ENCODE peak calls at places on chromosomes 4 and X, in seven cellular contexts. C is upper lobe of right lung, V is NB4, J is NCI-H2081, W is IMR-90, X is HepG2, Q is memory B cell. N is an unnamed sample.

GRCh38 chr4:153448003-153448731 is 18.0 kb upstream of the TMEM131L start:
- DNase-seq in C (no peak), V (no peak), J (peak; percentile 35), W (peak; percentile 81), X (no peak), Q (no peak), N (no peak)

GRCh38 chrX:105331244-105331643 is 110.8 kb upstream of the TEX13A start:
- DNase-seq in C (no peak), V (no peak), J (no peak), W (peak; percentile 52), X (no peak), Q (no peak), N (no peak)

GRCh38 chr4:188975271-188975670 is 836.0 kb downstream of the TRIML1 start:
- DNase-seq in C (no peak), V (no peak), J (no peak), W (no peak), X (no peak), Q (no peak), N (no peak)

GRCh38 chrX:102958794-102959193 is 21.7 kb downstream of the RAB40AL start:
- DNase-seq in C (no peak), V (peak; percentile 88), J (no peak), W (no peak), X (no peak), Q (no peak), N (no peak)

GRCh38 chr4:159593651-159594050 is 490.8 kb downstream of the RAPGEF2 start:
- DNase-seq in C (no peak), V (no peak), J (no peak), W (no peak), X (no peak), Q (no peak), N (no peak)

GRCh38 chr4:20432098-20432497 is 180.4 kb downstream of the SLIT2 start:
- DNase-seq in C (no peak), V (no peak), J (no peak), W (no peak), X (no peak), Q (no peak), N (no peak)

GRCh38 chr4:106353786-106354185 is 14.8 kb downstream of the GIMD1 start:
- DNase-seq in C (no peak), V (no peak), J (no peak), W (peak; percentile 9), X (no peak), Q (no peak), N (no peak)

GRCh38 chrX:153782324-153782723 is 1.5 kb downstream of the SRPK3 start:
- DNase-seq in C (no peak), V (peak; percentile 45), J (peak; percentile 83), W (no peak), X (no peak), Q (no peak), N (no peak)

GRCh38 chr4:154526151-154526550 is 24.0 kb downstream of the PLRG1 start:
- DNase-seq in C (no peak), V (peak; percentile 3), J (no peak), W (no peak), X (no peak), Q (no peak), N (no peak)

GRCh38 chr4:56668267-56668666 is 12.8 kb downstream of the HOPX start:
- DNase-seq in C (no peak), V (no peak), J (no peak), W (no peak), X (no peak), Q (no peak), N (no peak)

GRCh38 chrX:65926095-65927019 is 113.5 kb downstream of the VSIG4 start:
- DNase-seq in C (no peak), V (peak; percentile 70), J (no peak), W (no peak), X (no peak), Q (no peak), N (peak; percentile 48)

GRCh38 chrX:41909068-41909467 is 14.3 kb downstream of the CASK start:
- DNase-seq in C (no peak), V (no peak), J (no peak), W (no peak), X (no peak), Q (no peak), N (no peak)

GRCh38 chr4:57378766-57379165 is 268.6 kb upstream of the IGFBP7 start:
- DNase-seq in C (no peak), V (no peak), J (no peak), W (peak; percentile 2), X (no peak), Q (no peak), N (no peak)

GRCh38 chr4:76504613-76505465 is 69.8 kb downstream of the SHROOM3 start:
- DNase-seq in C (no peak), V (peak; percentile 46), J (peak; percentile 24), W (peak; percentile 63), X (peak; percentile 36), Q (no peak), N (no peak)

GRCh38 chr4:114281561-114281960 is 302.1 kb upstream of the ARSJ start:
- DNase-seq in C (no peak), V (no peak), J (no peak), W (peak; percentile 91), X (no peak), Q (no peak), N (no peak)

GRCh38 chr4:92305878-92306520 is 2.2 kb downstream of the GRID2 start:
- DNase-seq in C (no peak), V (no peak), J (no peak), W (no peak), X (no peak), Q (no peak), N (no peak)

GRCh38 chr4:122798101-122798500 is 28.5 kb upstream of the FGF2 start:
- DNase-seq in C (no peak), V (no peak), J (no peak), W (peak; percentile 94), X (peak; percentile 13), Q (no peak), N (no peak)

GRCh38 chrX:108834036-108834435 is 97.7 kb upstream of the IRS4 start:
- DNase-seq in C (no peak), V (no peak), J (no peak), W (no peak), X (no peak), Q (no peak), N (no peak)

GRCh38 chr4:144599621-144600020 is 46.3 kb upstream of the HHIP start:
- DNase-seq in C (no peak), V (no peak), J (no peak), W (peak; percentile 57), X (no peak), Q (no peak), N (no peak)

GRCh38 chr4:175092114-175092513 is 174.0 kb downstream of the ADAM29 start:
- DNase-seq in C (peak; percentile 51), V (no peak), J (no peak), W (no peak), X (no peak), Q (no peak), N (no peak)

GRCh38 chr4:82469776-82470345 is 39.5 kb downstream of the ENOPH1 start:
- DNase-seq in C (no peak), V (peak; percentile 26), J (no peak), W (peak; percentile 70), X (peak; percentile 16), Q (no peak), N (no peak)

GRCh38 chr4:16598241-16599224 is 299.9 kb downstream of the LDB2 start:
- DNase-seq in C (no peak), V (peak; percentile 8), J (no peak), W (peak; percentile 76), X (peak; percentile 2), Q (no peak), N (no peak)

GRCh38 chr4:7666744-7667143 is 232.0 kb upstream of the PSAPL1 start:
- DNase-seq in C (no peak), V (no peak), J (no peak), W (no peak), X (no peak), Q (no peak), N (no peak)

GRCh38 chrX:110180176-110180927 is 137.5 kb downstream of the AMMECR1 start:
- DNase-seq in C (no peak), V (no peak), J (no peak), W (peak; percentile 84), X (no peak), Q (no peak), N (no peak)

GRCh38 chrX:101659601-101660063 is at the start of gene ARMCX2:
- DNase-seq in C (peak; percentile 67), V (no peak), J (no peak), W (peak; percentile 69), X (no peak), Q (no peak), N (no peak)

GRCh38 chr4:24395937-24396336 is 188.4 kb downstream of the DHX15 start:
- DNase-seq in C (no peak), V (no peak), J (no peak), W (no peak), X (no peak), Q (no peak), N (no peak)

GRCh38 chr4:72449705-72450104 is 119.3 kb downstream of the ADAMTS3 start:
- DNase-seq in C (no peak), V (no peak), J (no peak), W (peak; percentile 10), X (no peak), Q (no peak), N (no peak)

GRCh38 chr4:179709961-179710624 is 2267.9 kb upstream of the AGA start:
- DNase-seq in C (no peak), V (no peak), J (no peak), W (no peak), X (no peak), Q (no peak), N (no peak)

GRCh38 chr4:38920186-38920585 is 52.6 kb downstream of the FAM114A1 start:
- DNase-seq in C (no peak), V (no peak), J (no peak), W (peak; percentile 29), X (no peak), Q (no peak), N (no peak)

GRCh38 chrX:136214551-136214950 is 36.6 kb downstream of the MAP7D3 start:
- DNase-seq in C (no peak), V (no peak), J (no peak), W (peak; percentile 75), X (peak; percentile 15), Q (no peak), N (no peak)

GRCh38 chr4:17781072-17781830 is at the start of gene FAM184B:
- DNase-seq in C (peak; percentile 66), V (no peak), J (peak; percentile 35), W (no peak), X (no peak), Q (no peak), N (no peak)

GRCh38 chr4:165737309-165737972 is 135.6 kb upstream of the TLL1 start:
- DNase-seq in C (no peak), V (no peak), J (no peak), W (no peak), X (no peak), Q (no peak), N (no peak)

GRCh38 chr4:123640271-123640670 is 243.7 kb downstream of the SPRY1 start:
- DNase-seq in C (no peak), V (no peak), J (no peak), W (peak; percentile 78), X (no peak), Q (no peak), N (no peak)

GRCh38 chrX:133405498-133406180 is 9.7 kb downstream of the GPC4 start:
- DNase-seq in C (no peak), V (no peak), J (no peak), W (no peak), X (no peak), Q (no peak), N (no peak)

GRCh38 chr4:139635966-139636365 is 29.7 kb upstream of the MGST2 start:
- DNase-seq in C (no peak), V (no peak), J (no peak), W (no peak), X (no peak), Q (no peak), N (no peak)